ENCODE peak calls at places on chromosome 21, in seven cellular contexts. One of them, this sample, is unnamed.

GRCh38 chr21:37546949-37547614 is 180.5 kb downstream of the DYRK1A start:
- DNase-seq in A549: no peak
- DNase-seq in osteocyte: peak
- DNase-seq in tibial artery: no peak
- DNase-seq in Calu3: no peak
- DNase-seq in vagina: no peak
- DNase-seq in suprapubic skin: no peak
- DNase-seq in this sample: no peak

GRCh38 chr21:19440792-19441494 is 1037.4 kb upstream of the TMPRSS15 start:
- DNase-seq in osteocyte: no peak
- DNase-seq in Calu3: no peak
- DNase-seq in tibial artery: no peak
- DNase-seq in A549: no peak
- DNase-seq in suprapubic skin: no peak
- DNase-seq in vagina: no peak
- DNase-seq in this sample: no peak

GRCh38 chr21:29238967-29239289 is 59.8 kb upstream of the BACH1 start:
- DNase-seq in osteocyte: no peak
- DNase-seq in Calu3: no peak
- DNase-seq in tibial artery: no peak
- DNase-seq in suprapubic skin: no peak
- DNase-seq in vagina: no peak
- DNase-seq in A549: no peak
- DNase-seq in this sample: no peak

GRCh38 chr21:14482165-14482564 is 64.0 kb downstream of the SAMSN1 start:
- DNase-seq in Calu3: no peak
- DNase-seq in A549: no peak
- DNase-seq in osteocyte: no peak
- DNase-seq in vagina: no peak
- DNase-seq in tibial artery: no peak
- DNase-seq in suprapubic skin: no peak
- DNase-seq in this sample: no peak

GRCh38 chr21:29849735-29850176 is 90.0 kb downstream of the GRIK1 start:
- DNase-seq in A549: peak
- DNase-seq in vagina: no peak
- DNase-seq in osteocyte: no peak
- DNase-seq in suprapubic skin: no peak
- DNase-seq in tibial artery: peak
- DNase-seq in Calu3: peak
- DNase-seq in this sample: no peak

GRCh38 chr21:43767980-43768867 is 7.9 kb downstream of the CSTB start:
- DNase-seq in vagina: no peak
- DNase-seq in tibial artery: peak
- DNase-seq in A549: peak
- DNase-seq in suprapubic skin: no peak
- DNase-seq in osteocyte: no peak
- DNase-seq in Calu3: peak
- DNase-seq in this sample: no peak

GRCh38 chr21:15837603-15838002 is 107.8 kb downstream of the USP25 start:
- DNase-seq in tibial artery: no peak
- DNase-seq in Calu3: no peak
- DNase-seq in vagina: no peak
- DNase-seq in A549: no peak
- DNase-seq in suprapubic skin: no peak
- DNase-seq in osteocyte: no peak
- DNase-seq in this sample: no peak

GRCh38 chr21:37829447-37829846 is 86.8 kb downstream of the KCNJ6 start:
- DNase-seq in suprapubic skin: no peak
- DNase-seq in A549: peak
- DNase-seq in tibial artery: no peak
- DNase-seq in Calu3: peak
- DNase-seq in osteocyte: no peak
- DNase-seq in vagina: no peak
- DNase-seq in this sample: no peak

GRCh38 chr21:35206141-35207125 is 157.3 kb upstream of the RUNX1 start:
- DNase-seq in vagina: no peak
- DNase-seq in tibial artery: no peak
- DNase-seq in A549: no peak
- DNase-seq in Calu3: no peak
- DNase-seq in osteocyte: no peak
- DNase-seq in suprapubic skin: no peak
- DNase-seq in this sample: no peak

GRCh38 chr21:35099310-35099709 is 50.2 kb upstream of the RUNX1 start:
- DNase-seq in A549: no peak
- DNase-seq in vagina: no peak
- DNase-seq in suprapubic skin: no peak
- DNase-seq in osteocyte: no peak
- DNase-seq in Calu3: no peak
- DNase-seq in tibial artery: no peak
- DNase-seq in this sample: no peak

GRCh38 chr21:43262427-43262826 is 93.6 kb downstream of the CRYAA start:
- DNase-seq in A549: no peak
- DNase-seq in suprapubic skin: no peak
- DNase-seq in Calu3: no peak
- DNase-seq in tibial artery: no peak
- DNase-seq in vagina: peak
- DNase-seq in osteocyte: peak
- DNase-seq in this sample: no peak

GRCh38 chr21:41769933-41770332 is 3.1 kb upstream of the RIPK4 start:
- DNase-seq in tibial artery: no peak
- DNase-seq in osteocyte: no peak
- DNase-seq in suprapubic skin: no peak
- DNase-seq in Calu3: no peak
- DNase-seq in A549: no peak
- DNase-seq in vagina: no peak
- DNase-seq in this sample: no peak

GRCh38 chr21:41767606-41768370 is 936 bp upstream of the RIPK4 start:
- DNase-seq in osteocyte: no peak
- DNase-seq in tibial artery: no peak
- DNase-seq in vagina: no peak
- DNase-seq in A549: peak
- DNase-seq in suprapubic skin: no peak
- DNase-seq in Calu3: no peak
- DNase-seq in this sample: no peak

GRCh38 chr21:41769521-41769920 is 2.7 kb upstream of the RIPK4 start:
- DNase-seq in tibial artery: no peak
- DNase-seq in A549: no peak
- DNase-seq in vagina: no peak
- DNase-seq in osteocyte: no peak
- DNase-seq in suprapubic skin: no peak
- DNase-seq in Calu3: no peak
- DNase-seq in this sample: no peak

GRCh38 chr21:41769106-41769505 is 2.3 kb upstream of the RIPK4 start:
- DNase-seq in vagina: no peak
- DNase-seq in osteocyte: no peak
- DNase-seq in A549: no peak
- DNase-seq in tibial artery: no peak
- DNase-seq in Calu3: no peak
- DNase-seq in suprapubic skin: no peak
- DNase-seq in this sample: no peak

GRCh38 chr21:41768371-41769042 is 1.7 kb upstream of the RIPK4 start:
- DNase-seq in suprapubic skin: no peak
- DNase-seq in Calu3: peak
- DNase-seq in vagina: no peak
- DNase-seq in osteocyte: no peak
- DNase-seq in tibial artery: no peak
- DNase-seq in A549: peak
- DNase-seq in this sample: no peak
- TF ChIP-seq CTCF in suprapubic skin: no peak
- TF ChIP-seq CTCF in Calu3: peak
- TF ChIP-seq CTCF in vagina: no peak
- TF ChIP-seq CTCF in osteocyte: peak
- TF ChIP-seq CTCF in tibial artery: peak
- TF ChIP-seq CTCF in A549: peak
- TF ChIP-seq CTCF in this sample: no peak

GRCh38 chr21:25638634-25639166 is 358 bp upstream of the JAM2 start:
- DNase-seq in tibial artery: no peak
- DNase-seq in suprapubic skin: no peak
- DNase-seq in A549: no peak
- DNase-seq in osteocyte: no peak
- DNase-seq in Calu3: no peak
- DNase-seq in vagina: no peak
- DNase-seq in this sample: no peak

GRCh38 chr21:25637846-25638245 is 1.2 kb upstream of the JAM2 start:
- DNase-seq in tibial artery: no peak
- DNase-seq in osteocyte: no peak
- DNase-seq in Calu3: no peak
- DNase-seq in suprapubic skin: no peak
- DNase-seq in vagina: no peak
- DNase-seq in A549: no peak
- DNase-seq in this sample: no peak

GRCh38 chr21:25639922-25640670 is 1.0 kb downstream of the JAM2 start:
- DNase-seq in tibial artery: no peak
- DNase-seq in Calu3: no peak
- DNase-seq in vagina: no peak
- DNase-seq in osteocyte: no peak
- DNase-seq in A549: no peak
- DNase-seq in suprapubic skin: peak
- DNase-seq in this sample: no peak

GRCh38 chr21:25640671-25641292 is 1.7 kb downstream of the JAM2 start:
- DNase-seq in vagina: no peak
- DNase-seq in tibial artery: no peak
- DNase-seq in osteocyte: no peak
- DNase-seq in suprapubic skin: no peak
- DNase-seq in Calu3: no peak
- DNase-seq in A549: no peak
- DNase-seq in this sample: no peak

DNA sequence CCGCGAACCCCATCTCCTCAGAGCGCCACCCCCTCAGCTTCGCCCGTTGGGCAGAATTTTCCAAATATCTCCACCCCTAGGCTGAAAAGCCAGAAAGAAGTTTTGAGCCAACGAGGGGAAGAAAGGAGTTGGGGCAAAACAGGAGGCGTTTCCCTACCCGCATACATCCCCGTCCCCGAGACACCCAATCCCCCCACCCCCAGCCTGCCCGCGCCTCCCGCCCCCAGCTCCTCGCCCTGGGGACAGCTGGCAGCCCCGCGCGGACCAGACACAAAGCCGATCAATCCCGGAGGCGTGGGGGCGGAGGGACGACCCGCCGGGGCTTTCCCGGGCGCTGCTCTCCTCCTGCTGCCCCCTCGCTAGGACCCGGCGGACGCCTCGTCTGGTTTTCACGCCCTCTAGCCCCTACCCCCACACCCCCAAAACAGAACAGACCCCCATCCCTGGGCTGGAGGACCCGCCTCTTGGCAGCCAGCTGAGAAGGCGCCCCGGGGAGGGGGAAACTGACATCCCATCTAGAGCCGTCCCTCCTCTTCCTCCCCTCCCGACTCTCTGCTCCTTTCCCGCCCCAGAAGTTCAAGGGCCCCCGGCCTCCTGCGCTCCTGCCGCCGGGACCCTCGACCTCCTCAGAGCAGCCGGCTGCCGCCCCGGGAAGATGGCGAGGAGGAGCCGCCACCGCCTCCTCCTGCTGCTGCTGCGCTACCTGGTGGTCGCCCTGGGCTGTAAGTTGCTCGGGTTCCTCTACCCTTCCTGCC is at the start of gene JAM2:
- DNase-seq in osteocyte: no peak
- DNase-seq in tibial artery: peak
- DNase-seq in vagina: no peak
- DNase-seq in Calu3: no peak
- DNase-seq in suprapubic skin: peak
- DNase-seq in A549: peak
- DNase-seq in this sample: peak
- TF ChIP-seq CTCF in osteocyte: peak
- TF ChIP-seq CTCF in tibial artery: peak
- TF ChIP-seq CTCF in vagina: no peak
- TF ChIP-seq CTCF in Calu3: no peak
- TF ChIP-seq CTCF in suprapubic skin: no peak
- TF ChIP-seq CTCF in A549: no peak
- TF ChIP-seq CTCF in this sample: no peak

GRCh38 chr21:20570824-20571232 is 427.4 kb upstream of the NCAM2 start:
- DNase-seq in Calu3: no peak
- DNase-seq in osteocyte: no peak
- DNase-seq in A549: no peak
- DNase-seq in suprapubic skin: no peak
- DNase-seq in vagina: no peak
- DNase-seq in tibial artery: no peak
- DNase-seq in this sample: no peak
- TF ChIP-seq CTCF in Calu3: no peak
- TF ChIP-seq CTCF in osteocyte: peak
- TF ChIP-seq CTCF in A549: no peak
- TF ChIP-seq CTCF in suprapubic skin: no peak
- TF ChIP-seq CTCF in vagina: no peak
- TF ChIP-seq CTCF in tibial artery: no peak
- TF ChIP-seq CTCF in this sample: no peak

GRCh38 chr21:16992448-16992847 is 520.4 kb upstream of the CXADR start:
- DNase-seq in Calu3: no peak
- DNase-seq in suprapubic skin: no peak
- DNase-seq in vagina: no peak
- DNase-seq in tibial artery: no peak
- DNase-seq in A549: no peak
- DNase-seq in osteocyte: no peak
- DNase-seq in this sample: no peak
- TF ChIP-seq CTCF in Calu3: no peak
- TF ChIP-seq CTCF in suprapubic skin: no peak
- TF ChIP-seq CTCF in vagina: no peak
- TF ChIP-seq CTCF in tibial artery: no peak
- TF ChIP-seq CTCF in A549: no peak
- TF ChIP-seq CTCF in osteocyte: no peak
- TF ChIP-seq CTCF in this sample: no peak

DNA sequence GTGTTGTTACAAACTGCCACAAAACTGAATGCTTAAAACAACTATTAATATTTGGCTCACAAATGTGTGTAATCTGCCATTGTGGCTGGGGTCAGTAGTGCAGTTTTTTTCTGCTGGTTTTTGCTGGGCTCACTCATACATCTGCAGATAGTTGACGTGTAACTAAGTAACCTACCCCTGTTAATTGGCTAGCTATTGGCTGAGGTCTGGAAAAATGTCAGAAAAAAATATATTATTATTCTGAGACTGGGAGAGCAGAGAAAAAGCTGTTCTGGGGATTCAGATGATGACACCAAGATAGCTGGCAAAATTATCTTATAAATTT is 616.0 kb upstream of the ADAMTS5 start:
- DNase-seq in vagina: no peak
- DNase-seq in osteocyte: no peak
- DNase-seq in A549: no peak
- DNase-seq in suprapubic skin: no peak
- DNase-seq in tibial artery: no peak
- DNase-seq in Calu3: no peak
- DNase-seq in this sample: no peak
- TF ChIP-seq CTCF in vagina: no peak
- TF ChIP-seq CTCF in osteocyte: no peak
- TF ChIP-seq CTCF in A549: no peak
- TF ChIP-seq CTCF in suprapubic skin: no peak
- TF ChIP-seq CTCF in tibial artery: no peak
- TF ChIP-seq CTCF in Calu3: no peak
- TF ChIP-seq CTCF in this sample: no peak

This sample was measured in natural killer cell.